ENCODE peak calls at places on chromosome 1, in six cellular contexts. R is HCT116, T is ACHN, I is naive B cell, V is ELR, J is ovary. L is an unnamed sample.

GRCh38 chr1:12456979-12457378 is 161.0 kb downstream of the DHRS3 start:
- DNase-seq in R (no peak), T (peak), I (no peak), J (no peak), V (peak), L (peak)

GRCh38 chr1:230572121-230573083 is 69.9 kb upstream of the COG2 start:
- DNase-seq in I (no peak), R (no peak), T (peak), V (peak), J (no peak), L (no peak)

GRCh38 chr1:115978292-115978941 is 2.1 kb downstream of the SLC22A15 start:
- DNase-seq in I (no peak), R (no peak), V (no peak), J (no peak), T (no peak), L (no peak)

GRCh38 chr1:118154220-118154619 is 30.8 kb downstream of the SPAG17 start:
- DNase-seq in T (no peak), R (no peak), I (no peak), V (peak), J (no peak), L (peak)

GRCh38 chr1:62778208-62778607 is 5.7 kb upstream of the ATG4C start:
- DNase-seq in T (no peak), V (no peak), J (no peak), R (no peak), I (no peak), L (no peak)

GRCh38 chr1:224623310-224623714 is 7.2 kb downstream of the CNIH3 start:
- DNase-seq in V (peak), R (no peak), T (peak), J (no peak), I (no peak), L (peak)

GRCh38 chr1:119637719-119638118 is 10.3 kb downstream of the ZNF697 start:
- DNase-seq in I (no peak), T (no peak), R (no peak), V (no peak), J (no peak), L (no peak)

GRCh38 chr1:205204552-205204951 is 7.0 kb downstream of the DSTYK start:
- DNase-seq in R (no peak), J (no peak), I (no peak), V (peak), T (no peak), L (no peak)

GRCh38 chr1:110511436-110511835 is 7.5 kb downstream of the KCNA10 start:
- DNase-seq in T (no peak), R (no peak), V (no peak), I (no peak), J (no peak), L (no peak)

GRCh38 chr1:186839077-186839400 is 10.3 kb downstream of the PLA2G4A start:
- DNase-seq in R (no peak), J (no peak), V (no peak), T (no peak), I (no peak), L (no peak)

GRCh38 chr1:24805534-24806301 is 60.5 kb downstream of the CLIC4 start:
- DNase-seq in T (no peak), R (no peak), V (peak), J (no peak), I (no peak), L (peak)

GRCh38 chr1:232486454-232487202 is 143.3 kb downstream of the SIPA1L2 start:
- DNase-seq in R (no peak), V (peak), I (no peak), J (no peak), T (no peak), L (no peak)

GRCh38 chr1:110879758-110880606 is 7.0 kb downstream of the CD53 start:
- DNase-seq in J (no peak), T (no peak), V (peak), R (no peak), I (peak), L (no peak)

GRCh38 chr1:177996957-177997356 is 27.1 kb upstream of the SEC16B start:
- DNase-seq in T (no peak), R (no peak), V (no peak), I (no peak), J (no peak), L (no peak)

L was measured in lung microvascular endothelial cell.